ENCODE peak calls at places on chromosome 19, in nine cellular contexts. J is spleen; K is body of pancreas; C is aorta; F is A673; Q is A549; R is thoracic aorta; P is naive thymus-derived CD4-positive, alpha-beta T cell; L is fibroblast of lung. O is an unnamed sample.
A peak's percentile ranks its signal among the peaks of the same experiment; 100 is the strongest.

GRCh38 chr19:33430674-33431277 is 57.3 kb downstream of the CEBPG start:
- DNase-seq in K (peak; percentile 74), L (peak; percentile 62), J (peak; percentile 86), R (no peak), P (peak; percentile 53), F (peak; percentile 81), Q (peak; percentile 93), C (peak; percentile 89), O (peak; percentile 87)

GRCh38 chr19:7371001-7371400 is 22.3 kb downstream of the ARHGEF18 start:
- DNase-seq in L (no peak), J (no peak), Q (no peak), K (no peak), R (no peak), F (no peak), C (peak; percentile 22), P (no peak), O (no peak)

GRCh38 chr19:52307275-52307674 is 10.3 kb downstream of the ZNF480 start:
- DNase-seq in Q (no peak), F (peak; percentile 11), J (no peak), C (no peak), L (peak; percentile 38), P (peak; percentile 13), R (no peak), K (no peak), O (no peak)

GRCh38 chr19:28913626-28914025 is 299.3 kb downstream of the UQCRFS1 start:
- DNase-seq in J (no peak), P (no peak), Q (no peak), K (no peak), L (no peak), R (no peak), F (no peak), C (no peak), O (no peak)

GRCh38 chr19:31560771-31561080 is 211.5 kb upstream of the TSHZ3 start:
- DNase-seq in L (no peak), K (no peak), F (no peak), Q (no peak), P (no peak), J (no peak), C (no peak), R (no peak), O (no peak)

GRCh38 chr19:1860133-1860775 is 3.1 kb downstream of the KLF16 start:
- DNase-seq in K (peak; percentile 51), C (peak; percentile 86), P (peak; percentile 82), L (peak; percentile 79), Q (no peak), F (peak; percentile 87), J (no peak), R (no peak), O (peak; percentile 75)

GRCh38 chr19:7734220-7735203 is 2.6 kb upstream of the CLEC4G start:
- DNase-seq in F (no peak), J (peak; percentile 61), R (no peak), C (no peak), P (no peak), L (peak; percentile 17), K (no peak), Q (no peak), O (no peak)

GRCh38 chr19:30374791-30375650 is 2.8 kb downstream of the ZNF536 start:
- DNase-seq in Q (no peak), C (no peak), J (no peak), R (no peak), P (no peak), L (no peak), F (peak; percentile 43), K (no peak), O (peak; percentile 50)

GRCh38 chr19:15142313-15142712 is 35.1 kb downstream of the SYDE1 start:
- DNase-seq in J (no peak), P (no peak), C (no peak), K (no peak), R (no peak), L (no peak), Q (no peak), F (no peak), O (no peak)

GRCh38 chr19:6271721-6272410 is 7.9 kb downstream of the MLLT1 start:
- DNase-seq in Q (no peak), C (peak; percentile 93), J (no peak), K (peak; percentile 71), L (peak; percentile 74), R (no peak), P (no peak), F (no peak), O (peak; percentile 76)

GRCh38 chr19:15551183-15552004 is 43.1 kb downstream of the CYP4F22 start:
- DNase-seq in F (peak; percentile 27), J (peak; percentile 85), P (peak; percentile 75), L (peak; percentile 14), R (no peak), K (peak; percentile 27), Q (peak; percentile 47), C (peak; percentile 78), O (peak; percentile 66)

GRCh38 chr19:38831142-38831605 is 420 bp downstream of the ECH1 start:
- DNase-seq in J (peak; percentile 86), R (peak; percentile 34), P (no peak), K (peak; percentile 74), F (no peak), L (peak; percentile 94), C (peak; percentile 88), Q (peak; percentile 73), O (peak; percentile 40)

GRCh38 chr19:40217027-40217810 is 965 bp downstream of the TTC9B start:
- DNase-seq in F (peak; percentile 41), P (no peak), K (peak; percentile 78), Q (peak; percentile 77), C (no peak), R (no peak), L (no peak), J (no peak), O (no peak)

GRCh38 chr19:38429055-38429810 is 3.2 kb upstream of the RASGRP4 start:
- DNase-seq in K (no peak), C (no peak), P (no peak), F (no peak), J (no peak), R (no peak), Q (no peak), L (no peak), O (no peak)

GRCh38 chr19:48230555-48231129 is 25.1 kb downstream of the CARD8 start:
- DNase-seq in C (no peak), F (no peak), Q (no peak), K (no peak), P (no peak), J (no peak), L (no peak), R (no peak), O (no peak)

GRCh38 chr19:47186337-47187022 is 44.5 kb downstream of the BBC3 start:
- DNase-seq in K (no peak), C (no peak), P (peak; percentile 86), Q (no peak), L (no peak), F (no peak), R (no peak), J (peak; percentile 80), O (no peak)

GRCh38 chr19:30811397-30812098 is 439.4 kb downstream of the ZNF536 start:
- DNase-seq in F (no peak), K (no peak), J (no peak), Q (no peak), P (no peak), C (no peak), L (no peak), R (no peak), O (no peak)

GRCh38 chr19:8367327-8368001 is 3.5 kb downstream of the ANGPTL4 start:
- DNase-seq in Q (no peak), L (peak; percentile 98), C (peak; percentile 94), F (peak; percentile 89), K (peak; percentile 97), P (no peak), J (peak; percentile 78), R (peak; percentile 71), O (peak; percentile 94)

GRCh38 chr19:32405431-32406160 is at the start of gene DPY19L3:
- DNase-seq in J (peak; percentile 98), F (peak; percentile 96), P (peak; percentile 81), L (peak; percentile 93), C (peak; percentile 98), Q (peak; percentile 99), K (peak; percentile 95), R (peak; percentile 73), O (peak; percentile 95)

GRCh38 chr19:40400521-40400920 is 10.5 kb upstream of the HIPK4 start:
- DNase-seq in J (no peak), C (no peak), P (no peak), F (no peak), L (no peak), K (no peak), R (no peak), Q (no peak), O (no peak)

GRCh38 chr19:18834644-18834984 is 2.9 kb downstream of the UPF1 start:
- DNase-seq in J (no peak), R (no peak), L (no peak), K (no peak), P (no peak), C (no peak), F (no peak), Q (no peak), O (no peak)
- H3K4me1 ChIP-seq in J (peaks cover 80% of the 10 kb centered on the region), R (peaks cover 50% of the 10 kb centered on the region), L (peaks cover 14% of the 10 kb centered on the region), K (peaks cover 65% of the 10 kb centered on the region), P (peaks cover 36% of the 10 kb centered on the region), C (no peaks in the 10 kb centered on the region), F (peaks cover 12% of the 10 kb centered on the region), Q (peaks cover 9% of the 10 kb centered on the region), O (peaks cover 2% of the 10 kb centered on the region)

GRCh38 chr19:55649579-55650557 is 1.9 kb downstream of the CCDC106 start:
- DNase-seq in L (no peak), C (no peak), Q (no peak), K (no peak), R (no peak), P (no peak), F (no peak), J (no peak), O (no peak)
- H3K4me3 ChIP-seq in L (no peak overlapping the region), C (no peak overlapping the region), Q (no peak overlapping the region), K (no peak overlapping the region), R (no peak overlapping the region), P (no peak overlapping the region), F (peak overlapping the region; percentile 93), J (no peak overlapping the region), O (no peak overlapping the region)

GRCh38 chr19:3631053-3631861 is 4.7 kb upstream of the CACTIN start:
- DNase-seq in J (no peak), R (no peak), P (no peak), L (no peak), K (no peak), C (no peak), F (no peak), Q (no peak), O (no peak)
- H3K4me1 ChIP-seq in J (peaks cover 6% of the 10 kb centered on the region), R (peaks cover 6% of the 10 kb centered on the region), P (no peaks in the 10 kb centered on the region), L (no peaks in the 10 kb centered on the region), K (peaks cover 5% of the 10 kb centered on the region), C (no peaks in the 10 kb centered on the region), F (peaks cover 3% of the 10 kb centered on the region), Q (no peaks in the 10 kb centered on the region), O (no peaks in the 10 kb centered on the region)

DNA sequence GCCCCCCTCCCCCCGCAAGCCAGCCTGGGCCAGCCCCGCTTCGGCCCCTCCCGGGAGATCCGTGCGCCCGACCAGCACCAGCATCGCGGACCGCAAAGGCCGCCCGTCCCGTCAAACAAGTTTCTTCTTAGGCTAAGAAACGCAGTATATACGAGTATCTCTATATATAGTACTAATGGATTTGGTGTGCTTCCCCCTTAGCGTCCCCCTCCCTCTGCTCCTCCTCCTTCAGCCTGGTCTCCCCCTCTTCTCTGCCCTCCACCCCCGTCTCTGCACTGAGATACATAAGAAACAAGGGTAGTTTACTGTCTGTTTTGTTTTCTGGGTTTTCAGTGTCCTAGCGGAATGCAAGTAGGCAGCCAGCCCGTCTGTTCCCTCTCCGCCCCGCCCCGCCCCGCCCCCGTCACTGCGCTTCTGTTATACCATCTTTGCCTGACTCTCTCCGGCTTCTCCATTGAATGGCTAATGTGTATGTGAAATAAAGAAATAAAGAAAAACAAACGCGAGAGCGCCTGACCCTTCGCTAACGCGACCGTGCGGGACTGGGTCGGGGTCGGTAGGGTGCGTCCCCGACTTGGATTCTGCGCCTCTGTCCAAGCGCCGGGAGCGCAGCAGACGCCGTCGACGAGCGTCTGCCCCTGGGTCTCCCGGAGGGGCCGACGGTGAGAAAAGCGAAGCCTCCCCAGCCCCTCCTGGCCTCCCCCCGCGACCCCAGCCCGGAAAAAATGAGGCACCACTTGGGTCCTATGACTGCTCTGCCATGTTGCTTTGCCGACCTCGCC is 4.2 kb downstream of the LYL1 start:
- DNase-seq in Q (no peak), C (no peak), L (peak; percentile 58), P (no peak), F (peak; percentile 55), K (no peak), J (peak; percentile 90), R (no peak), O (no peak)
- H3K4me3 ChIP-seq in Q (no peak overlapping the region), C (no peak overlapping the region), L (no peak overlapping the region), P (peak overlapping the region; percentile 74), F (no peak overlapping the region), K (no peak overlapping the region), J (peak overlapping the region; percentile 35), R (peak overlapping the region; percentile 66), O (no peak overlapping the region)

O was measured in BE2C.